ENCODE peak calls at places on chromosome 6, in four cellular contexts. One of them, this sample, is unnamed.

GRCh38 chr6:38279945-38280588 is 359.7 kb downstream of the BTBD9 start:
- DNase-seq in EL: no peak
- DNase-seq in caudate nucleus: no peak
- DNase-seq in lower leg skin: no peak
- DNase-seq in this sample: no peak

GRCh38 chr6:127216821-127217789 is 49.6 kb upstream of the RNF146 start:
- DNase-seq in EL: no peak
- DNase-seq in caudate nucleus: no peak
- DNase-seq in lower leg skin: no peak
- DNase-seq in this sample: no peak

GRCh38 chr6:169646906-169647567 is 54.8 kb downstream of the WDR27 start:
- DNase-seq in EL: no peak
- DNase-seq in caudate nucleus: no peak
- DNase-seq in lower leg skin: no peak
- DNase-seq in this sample: no peak

GRCh38 chr6:12614468-12614867 is 102.1 kb upstream of the PHACTR1 start:
- DNase-seq in EL: peak; percentile 29
- DNase-seq in caudate nucleus: no peak
- DNase-seq in lower leg skin: no peak
- DNase-seq in this sample: no peak

GRCh38 chr6:14275493-14275851 is 157.9 kb downstream of the CD83 start:
- DNase-seq in EL: no peak
- DNase-seq in caudate nucleus: no peak
- DNase-seq in lower leg skin: no peak
- DNase-seq in this sample: peak; percentile 88

GRCh38 chr6:113819169-113819830 is 37.8 kb upstream of the MARCKS start:
- DNase-seq in EL: no peak
- DNase-seq in caudate nucleus: no peak
- DNase-seq in lower leg skin: no peak
- DNase-seq in this sample: no peak

GRCh38 chr6:169665289-169665688 is 36.5 kb downstream of the WDR27 start:
- DNase-seq in EL: no peak
- DNase-seq in caudate nucleus: no peak
- DNase-seq in lower leg skin: no peak
- DNase-seq in this sample: no peak

GRCh38 chr6:34305982-34306702 is 57.3 kb upstream of the SMIM29 start:
- DNase-seq in EL: no peak
- DNase-seq in caudate nucleus: no peak
- DNase-seq in lower leg skin: no peak
- DNase-seq in this sample: no peak

GRCh38 chr6:140850438-140850837 is 1282.3 kb upstream of the GJE1 start:
- DNase-seq in EL: peak; percentile 76
- DNase-seq in caudate nucleus: no peak
- DNase-seq in lower leg skin: no peak
- DNase-seq in this sample: no peak

GRCh38 chr6:13044390-13044789 is 283.9 kb downstream of the TBC1D7 start:
- DNase-seq in EL: peak; percentile 34
- DNase-seq in caudate nucleus: no peak
- DNase-seq in lower leg skin: peak; percentile 72
- DNase-seq in this sample: peak; percentile 52

GRCh38 chr6:36594816-36595167 is 630 bp downstream of the SRSF3 start:
- DNase-seq in EL: peak; percentile 21
- DNase-seq in caudate nucleus: no peak
- DNase-seq in lower leg skin: no peak
- DNase-seq in this sample: no peak

GRCh38 chr6:42860031-42860430 is 19.4 kb upstream of the RPL7L1 start:
- DNase-seq in EL: no peak
- DNase-seq in caudate nucleus: no peak
- DNase-seq in lower leg skin: no peak
- DNase-seq in this sample: no peak

GRCh38 chr6:124028117-124028516 is 224.5 kb downstream of the NKAIN2 start:
- DNase-seq in EL: no peak
- DNase-seq in caudate nucleus: no peak
- DNase-seq in lower leg skin: no peak
- DNase-seq in this sample: no peak

GRCh38 chr6:36724514-36725385 is 27.1 kb downstream of the RAB44 start:
- DNase-seq in EL: peak; percentile 65
- DNase-seq in caudate nucleus: no peak
- DNase-seq in lower leg skin: peak; percentile 60
- DNase-seq in this sample: peak; percentile 53

GRCh38 chr6:158033077-158033750 is 51.6 kb downstream of the SYNJ2 start:
- DNase-seq in EL: no peak
- DNase-seq in caudate nucleus: no peak
- DNase-seq in lower leg skin: no peak
- DNase-seq in this sample: no peak

GRCh38 chr6:107114872-107115694 is at the start of gene BEND3:
- DNase-seq in EL: peak; percentile 24
- DNase-seq in caudate nucleus: no peak
- DNase-seq in lower leg skin: no peak
- DNase-seq in this sample: peak; percentile 34

GRCh38 chr6:46772038-46772437 is 21.2 kb upstream of the MEP1A start:
- DNase-seq in EL: no peak
- DNase-seq in caudate nucleus: no peak
- DNase-seq in lower leg skin: no peak
- DNase-seq in this sample: no peak

GRCh38 chr6:116005508-116005855 is 55.2 kb downstream of the FRK start:
- DNase-seq in EL: no peak
- DNase-seq in caudate nucleus: no peak
- DNase-seq in lower leg skin: no peak
- DNase-seq in this sample: no peak

GRCh38 chr6:98254624-98255023 is 579.8 kb upstream of the POU3F2 start:
- DNase-seq in EL: no peak
- DNase-seq in caudate nucleus: no peak
- DNase-seq in lower leg skin: no peak
- DNase-seq in this sample: no peak

GRCh38 chr6:90197854-90198496 is 98.7 kb downstream of the BACH2 start:
- DNase-seq in EL: no peak
- DNase-seq in caudate nucleus: no peak
- DNase-seq in lower leg skin: no peak
- DNase-seq in this sample: peak; percentile 18

GRCh38 chr6:43246301-43247114 is 3.2 kb downstream of the TTBK1 start:
- DNase-seq in EL: no peak
- DNase-seq in caudate nucleus: peak; percentile 78
- DNase-seq in lower leg skin: no peak
- DNase-seq in this sample: no peak

GRCh38 chr6:149450679-149451360 is 34.0 kb downstream of the ZC3H12D start:
- DNase-seq in EL: peak; percentile 22
- DNase-seq in caudate nucleus: no peak
- DNase-seq in lower leg skin: no peak
- DNase-seq in this sample: no peak

GRCh38 chr6:103273048-103273447 is 1586.7 kb downstream of the HACE1 start:
- DNase-seq in EL: peak; percentile 16
- DNase-seq in caudate nucleus: no peak
- DNase-seq in lower leg skin: no peak
- DNase-seq in this sample: no peak

GRCh38 chr6:138403324-138403800 is 661 bp upstream of the HEBP2 start:
- DNase-seq in EL: peak; percentile 29
- DNase-seq in caudate nucleus: no peak
- DNase-seq in lower leg skin: no peak
- DNase-seq in this sample: peak; percentile 39

GRCh38 chr6:11304946-11305345 is 72.5 kb upstream of the NEDD9 start:
- DNase-seq in EL: no peak
- DNase-seq in caudate nucleus: no peak
- DNase-seq in lower leg skin: no peak
- DNase-seq in this sample: no peak

GRCh38 chr6:37077459-37078296 is 72.2 kb downstream of the FGD2 start:
- DNase-seq in EL: peak; percentile 88
- DNase-seq in caudate nucleus: no peak
- DNase-seq in lower leg skin: peak; percentile 63
- DNase-seq in this sample: peak; percentile 98

GRCh38 chr6:47005486-47005885 is 36.6 kb downstream of the ADGRF1 start:
- DNase-seq in EL: no peak
- DNase-seq in caudate nucleus: no peak
- DNase-seq in lower leg skin: no peak
- DNase-seq in this sample: no peak

GRCh38 chr6:132763269-132763668 is 5.6 kb upstream of the VNN2 start:
- DNase-seq in EL: no peak
- DNase-seq in caudate nucleus: no peak
- DNase-seq in lower leg skin: no peak
- DNase-seq in this sample: no peak

GRCh38 chr6:150377211-150377781 is 8.5 kb downstream of the IYD start:
- DNase-seq in EL: no peak
- DNase-seq in caudate nucleus: no peak
- DNase-seq in lower leg skin: no peak
- DNase-seq in this sample: peak; percentile 15

GRCh38 chr6:50899306-50899840 is 80.7 kb downstream of the TFAP2B start:
- DNase-seq in EL: no peak
- DNase-seq in caudate nucleus: no peak
- DNase-seq in lower leg skin: no peak
- DNase-seq in this sample: no peak

GRCh38 chr6:44341095-44341890 is 1.2 kb upstream of the SPATS1 start:
- DNase-seq in EL: no peak
- DNase-seq in caudate nucleus: no peak
- DNase-seq in lower leg skin: no peak
- DNase-seq in this sample: no peak

GRCh38 chr6:7697820-7698623 is 27.9 kb upstream of the BMP6 start:
- DNase-seq in EL: peak; percentile 81
- DNase-seq in caudate nucleus: no peak
- DNase-seq in lower leg skin: no peak
- DNase-seq in this sample: peak; percentile 73

GRCh38 chr6:31621991-31622390 is 1.5 kb downstream of the PRRC2A start:
- DNase-seq in EL: peak; percentile 48
- DNase-seq in caudate nucleus: no peak
- DNase-seq in lower leg skin: no peak
- DNase-seq in this sample: no peak

GRCh38 chr6:33199687-33200233 is 705 bp downstream of the RXRB start:
- DNase-seq in EL: peak; percentile 75
- DNase-seq in caudate nucleus: no peak
- DNase-seq in lower leg skin: no peak
- DNase-seq in this sample: peak; percentile 98